ENCODE peak calls at places on chromosomes 7 and 10, in seven cellular contexts. One of them, this sample, is unnamed.

GRCh38 chr10:11042375-11042774 is 24.7 kb downstream of the CELF2 start:
- DNase-seq in mammary epithelial cell: no peak
- DNase-seq in MV-4-11: peak
- DNase-seq in stimulated activated CD4-positive, alpha-beta T cell treated with anti-CD3 and anti-CD28 coated beads, Interleukin-4, amount 100 ng/mL, for 1 hour: no peak
- DNase-seq in effector CD4-positive, alpha-beta T cell: no peak
- DNase-seq in skeletal muscle cell: no peak
- DNase-seq in testis: no peak
- DNase-seq in this sample: no peak

GRCh38 chr7:94698275-94698674 is 42.3 kb upstream of the SGCE start:
- DNase-seq in testis: no peak
- DNase-seq in skeletal muscle cell: peak
- DNase-seq in MV-4-11: peak
- DNase-seq in mammary epithelial cell: peak
- DNase-seq in effector CD4-positive, alpha-beta T cell: no peak
- DNase-seq in stimulated activated CD4-positive, alpha-beta T cell treated with anti-CD3 and anti-CD28 coated beads, Interleukin-4, amount 100 ng/mL, for 1 hour: no peak
- DNase-seq in this sample: no peak

GRCh38 chr7:100679927-100680588 is 6.5 kb downstream of the GNB2 start:
- DNase-seq in skeletal muscle cell: no peak
- DNase-seq in stimulated activated CD4-positive, alpha-beta T cell treated with anti-CD3 and anti-CD28 coated beads, Interleukin-4, amount 100 ng/mL, for 1 hour: no peak
- DNase-seq in mammary epithelial cell: no peak
- DNase-seq in testis: peak
- DNase-seq in effector CD4-positive, alpha-beta T cell: no peak
- DNase-seq in MV-4-11: peak
- DNase-seq in this sample: no peak

GRCh38 chr7:1659696-1660095 is 10.4 kb upstream of the ELFN1 start:
- DNase-seq in stimulated activated CD4-positive, alpha-beta T cell treated with anti-CD3 and anti-CD28 coated beads, Interleukin-4, amount 100 ng/mL, for 1 hour: no peak
- DNase-seq in mammary epithelial cell: no peak
- DNase-seq in effector CD4-positive, alpha-beta T cell: no peak
- DNase-seq in testis: no peak
- DNase-seq in MV-4-11: no peak
- DNase-seq in skeletal muscle cell: no peak
- DNase-seq in this sample: no peak

GRCh38 chr7:77359599-77359998 is 56.5 kb downstream of the GSAP start:
- DNase-seq in testis: no peak
- DNase-seq in skeletal muscle cell: no peak
- DNase-seq in MV-4-11: no peak
- DNase-seq in mammary epithelial cell: no peak
- DNase-seq in stimulated activated CD4-positive, alpha-beta T cell treated with anti-CD3 and anti-CD28 coated beads, Interleukin-4, amount 100 ng/mL, for 1 hour: no peak
- DNase-seq in effector CD4-positive, alpha-beta T cell: no peak
- DNase-seq in this sample: no peak

GRCh38 chr7:75772081-75773077 is at the start of gene CCL26:
- DNase-seq in MV-4-11: peak
- DNase-seq in effector CD4-positive, alpha-beta T cell: no peak
- DNase-seq in stimulated activated CD4-positive, alpha-beta T cell treated with anti-CD3 and anti-CD28 coated beads, Interleukin-4, amount 100 ng/mL, for 1 hour: no peak
- DNase-seq in testis: peak
- DNase-seq in mammary epithelial cell: peak
- DNase-seq in skeletal muscle cell: peak
- DNase-seq in this sample: no peak

GRCh38 chr7:86918245-86918644 is 141.2 kb downstream of the ELAPOR2 start:
- DNase-seq in mammary epithelial cell: no peak
- DNase-seq in effector CD4-positive, alpha-beta T cell: no peak
- DNase-seq in skeletal muscle cell: no peak
- DNase-seq in MV-4-11: no peak
- DNase-seq in testis: no peak
- DNase-seq in stimulated activated CD4-positive, alpha-beta T cell treated with anti-CD3 and anti-CD28 coated beads, Interleukin-4, amount 100 ng/mL, for 1 hour: no peak
- DNase-seq in this sample: no peak

GRCh38 chr10:16260388-16260787 is 176.4 kb upstream of the PTER start:
- DNase-seq in skeletal muscle cell: no peak
- DNase-seq in testis: no peak
- DNase-seq in mammary epithelial cell: no peak
- DNase-seq in effector CD4-positive, alpha-beta T cell: no peak
- DNase-seq in stimulated activated CD4-positive, alpha-beta T cell treated with anti-CD3 and anti-CD28 coated beads, Interleukin-4, amount 100 ng/mL, for 1 hour: no peak
- DNase-seq in MV-4-11: no peak
- DNase-seq in this sample: no peak

GRCh38 chr10:124956764-124957163 is 14.8 kb downstream of the ZRANB1 start:
- DNase-seq in stimulated activated CD4-positive, alpha-beta T cell treated with anti-CD3 and anti-CD28 coated beads, Interleukin-4, amount 100 ng/mL, for 1 hour: no peak
- DNase-seq in testis: no peak
- DNase-seq in mammary epithelial cell: no peak
- DNase-seq in MV-4-11: no peak
- DNase-seq in skeletal muscle cell: no peak
- DNase-seq in effector CD4-positive, alpha-beta T cell: no peak
- DNase-seq in this sample: no peak

GRCh38 chr7:123628829-123629228 is 26.8 kb upstream of the LMOD2 start:
- DNase-seq in mammary epithelial cell: no peak
- DNase-seq in testis: no peak
- DNase-seq in MV-4-11: no peak
- DNase-seq in stimulated activated CD4-positive, alpha-beta T cell treated with anti-CD3 and anti-CD28 coated beads, Interleukin-4, amount 100 ng/mL, for 1 hour: no peak
- DNase-seq in effector CD4-positive, alpha-beta T cell: no peak
- DNase-seq in skeletal muscle cell: no peak
- DNase-seq in this sample: no peak

GRCh38 chr10:89355373-89355772 is 22.5 kb upstream of the IFIT1B start:
- DNase-seq in MV-4-11: peak
- DNase-seq in mammary epithelial cell: peak
- DNase-seq in testis: no peak
- DNase-seq in skeletal muscle cell: peak
- DNase-seq in effector CD4-positive, alpha-beta T cell: no peak
- DNase-seq in stimulated activated CD4-positive, alpha-beta T cell treated with anti-CD3 and anti-CD28 coated beads, Interleukin-4, amount 100 ng/mL, for 1 hour: no peak
- DNase-seq in this sample: no peak

GRCh38 chr10:109650228-109650627 is 273.1 kb downstream of the XPNPEP1 start:
- DNase-seq in stimulated activated CD4-positive, alpha-beta T cell treated with anti-CD3 and anti-CD28 coated beads, Interleukin-4, amount 100 ng/mL, for 1 hour: no peak
- DNase-seq in effector CD4-positive, alpha-beta T cell: no peak
- DNase-seq in testis: no peak
- DNase-seq in MV-4-11: no peak
- DNase-seq in skeletal muscle cell: no peak
- DNase-seq in mammary epithelial cell: no peak
- DNase-seq in this sample: no peak

GRCh38 chr10:67990093-67990492 is 85.0 kb downstream of the HERC4 start:
- DNase-seq in stimulated activated CD4-positive, alpha-beta T cell treated with anti-CD3 and anti-CD28 coated beads, Interleukin-4, amount 100 ng/mL, for 1 hour: no peak
- DNase-seq in mammary epithelial cell: no peak
- DNase-seq in testis: no peak
- DNase-seq in MV-4-11: no peak
- DNase-seq in skeletal muscle cell: no peak
- DNase-seq in effector CD4-positive, alpha-beta T cell: no peak
- DNase-seq in this sample: no peak

GRCh38 chr7:96126382-96126781 is 195.5 kb downstream of the SLC25A13 start:
- DNase-seq in mammary epithelial cell: no peak
- DNase-seq in effector CD4-positive, alpha-beta T cell: no peak
- DNase-seq in skeletal muscle cell: no peak
- DNase-seq in stimulated activated CD4-positive, alpha-beta T cell treated with anti-CD3 and anti-CD28 coated beads, Interleukin-4, amount 100 ng/mL, for 1 hour: no peak
- DNase-seq in testis: no peak
- DNase-seq in MV-4-11: no peak
- DNase-seq in this sample: no peak

GRCh38 chr7:47502240-47502877 is 79.6 kb downstream of the TNS3 start:
- DNase-seq in MV-4-11: no peak
- DNase-seq in skeletal muscle cell: no peak
- DNase-seq in stimulated activated CD4-positive, alpha-beta T cell treated with anti-CD3 and anti-CD28 coated beads, Interleukin-4, amount 100 ng/mL, for 1 hour: no peak
- DNase-seq in testis: no peak
- DNase-seq in effector CD4-positive, alpha-beta T cell: no peak
- DNase-seq in mammary epithelial cell: no peak
- DNase-seq in this sample: no peak

GRCh38 chr7:42831051-42831952 is 80.6 kb downstream of the C7orf25 start:
- DNase-seq in MV-4-11: no peak
- DNase-seq in testis: peak
- DNase-seq in effector CD4-positive, alpha-beta T cell: no peak
- DNase-seq in mammary epithelial cell: peak
- DNase-seq in skeletal muscle cell: peak
- DNase-seq in stimulated activated CD4-positive, alpha-beta T cell treated with anti-CD3 and anti-CD28 coated beads, Interleukin-4, amount 100 ng/mL, for 1 hour: no peak
- DNase-seq in this sample: no peak

This sample was measured in naive thymus-derived CD8-positive, alpha-beta T cell.